ENCODE peak calls at places on chromosomes 1 and 21, in nine cellular contexts. One of them, this sample, is unnamed.
A peak's percentile ranks its signal among the peaks of the same experiment; 100 is the strongest.

GRCh38 chr1:64948905-64949833 is 17.2 kb downstream of the JAK1 start:
- DNase-seq in PC-3: peak; percentile 59
- DNase-seq in MM.1S: no peak
- DNase-seq in SK-N-SH: no peak
- DNase-seq in HCT116: peak; percentile 38
- DNase-seq in GM23338: peak; percentile 72
- DNase-seq in GM23248: peak; percentile 47
- DNase-seq in hepatocyte: peak; percentile 74
- DNase-seq in neural progenitor cell: no peak
- DNase-seq in this sample: no peak

GRCh38 chr1:47214554-47214953 is 17.5 kb downstream of the TAL1 start:
- DNase-seq in hepatocyte: no peak
- DNase-seq in HCT116: no peak
- DNase-seq in SK-N-SH: no peak
- DNase-seq in GM23338: no peak
- DNase-seq in neural progenitor cell: no peak
- DNase-seq in PC-3: no peak
- DNase-seq in MM.1S: no peak
- DNase-seq in GM23248: no peak
- DNase-seq in this sample: no peak

GRCh38 chr1:161723459-161724149 is 2.3 kb downstream of the FCRLB start:
- DNase-seq in neural progenitor cell: no peak
- DNase-seq in PC-3: peak; percentile 90
- DNase-seq in SK-N-SH: no peak
- DNase-seq in HCT116: no peak
- DNase-seq in GM23248: no peak
- DNase-seq in MM.1S: no peak
- DNase-seq in hepatocyte: peak; percentile 28
- DNase-seq in GM23338: no peak
- DNase-seq in this sample: no peak

GRCh38 chr1:185281245-185281644 is 35.8 kb downstream of the IVNS1ABP start:
- DNase-seq in PC-3: no peak
- DNase-seq in hepatocyte: peak; percentile 12
- DNase-seq in GM23248: no peak
- DNase-seq in neural progenitor cell: no peak
- DNase-seq in HCT116: no peak
- DNase-seq in GM23338: no peak
- DNase-seq in SK-N-SH: no peak
- DNase-seq in MM.1S: peak; percentile 24
- DNase-seq in this sample: no peak

GRCh38 chr1:18618546-18619466 is 11.8 kb upstream of the PAX7 start:
- DNase-seq in MM.1S: no peak
- DNase-seq in GM23338: no peak
- DNase-seq in SK-N-SH: no peak
- DNase-seq in neural progenitor cell: peak; percentile 59
- DNase-seq in GM23248: no peak
- DNase-seq in PC-3: peak; percentile 82
- DNase-seq in hepatocyte: no peak
- DNase-seq in HCT116: peak; percentile 38
- DNase-seq in this sample: no peak

GRCh38 chr1:106554294-106554693 is 502.2 kb upstream of the PRMT6 start:
- DNase-seq in GM23338: no peak
- DNase-seq in hepatocyte: no peak
- DNase-seq in HCT116: no peak
- DNase-seq in PC-3: peak; percentile 43
- DNase-seq in SK-N-SH: no peak
- DNase-seq in GM23248: peak; percentile 18
- DNase-seq in MM.1S: no peak
- DNase-seq in neural progenitor cell: no peak
- DNase-seq in this sample: no peak

GRCh38 chr1:17575786-17576584 is 36.5 kb downstream of the ARHGEF10L start:
- DNase-seq in GM23338: no peak
- DNase-seq in MM.1S: no peak
- DNase-seq in HCT116: no peak
- DNase-seq in GM23248: no peak
- DNase-seq in neural progenitor cell: no peak
- DNase-seq in PC-3: no peak
- DNase-seq in hepatocyte: peak; percentile 53
- DNase-seq in SK-N-SH: no peak
- DNase-seq in this sample: no peak

GRCh38 chr1:58904299-58905125 is 120.7 kb upstream of the JUN start:
- DNase-seq in GM23248: no peak
- DNase-seq in MM.1S: no peak
- DNase-seq in neural progenitor cell: no peak
- DNase-seq in GM23338: no peak
- DNase-seq in SK-N-SH: no peak
- DNase-seq in HCT116: no peak
- DNase-seq in PC-3: no peak
- DNase-seq in hepatocyte: no peak
- DNase-seq in this sample: no peak

GRCh38 chr21:39006653-39007417 is 176.4 kb downstream of the PSMG1 start:
- DNase-seq in MM.1S: no peak
- DNase-seq in hepatocyte: no peak
- DNase-seq in SK-N-SH: no peak
- DNase-seq in GM23338: no peak
- DNase-seq in neural progenitor cell: no peak
- DNase-seq in HCT116: no peak
- DNase-seq in GM23248: no peak
- DNase-seq in PC-3: no peak
- DNase-seq in this sample: peak; percentile 16

DNA sequence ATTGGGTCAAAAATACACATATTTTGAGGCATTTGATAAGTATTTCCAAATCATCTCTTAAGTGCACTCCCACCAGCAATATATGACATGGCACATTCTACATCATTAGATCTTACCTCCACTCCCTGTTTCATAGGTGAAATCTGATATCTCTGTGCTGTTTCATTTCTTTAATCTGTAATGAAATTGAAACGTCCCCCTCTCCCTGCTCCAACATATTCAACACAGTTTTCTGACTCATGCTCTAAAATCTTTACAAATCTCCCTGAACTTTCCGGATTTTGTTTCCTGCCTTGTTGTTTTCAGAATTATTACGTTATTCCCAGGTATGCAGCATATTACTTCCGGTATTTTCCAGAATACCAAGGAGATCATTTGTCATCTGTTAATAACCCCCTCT is 66.1 kb upstream of the AKT3 start:
- DNase-seq in GM23338: no peak
- DNase-seq in PC-3: peak; percentile 93
- DNase-seq in neural progenitor cell: no peak
- DNase-seq in hepatocyte: no peak
- DNase-seq in SK-N-SH: no peak
- DNase-seq in MM.1S: no peak
- DNase-seq in GM23248: peak; percentile 38
- DNase-seq in HCT116: no peak
- DNase-seq in this sample: no peak
- TF ChIP-seq EZH2phosphoT487 in GM23338: no peak
- TF ChIP-seq EZH2phosphoT487 in PC-3: no peak
- TF ChIP-seq EZH2phosphoT487 in neural progenitor cell: no peak
- TF ChIP-seq EZH2phosphoT487 in hepatocyte: no peak
- TF ChIP-seq EZH2phosphoT487 in SK-N-SH: no peak
- TF ChIP-seq EZH2phosphoT487 in MM.1S: no peak
- TF ChIP-seq EZH2phosphoT487 in GM23248: no peak
- TF ChIP-seq EZH2phosphoT487 in HCT116: no peak
- TF ChIP-seq EZH2phosphoT487 in this sample: no peak

GRCh38 chr1:8554956-8555534 is 237.1 kb downstream of the SLC45A1 start:
- DNase-seq in GM23248: peak; percentile 36
- DNase-seq in SK-N-SH: no peak
- DNase-seq in hepatocyte: no peak
- DNase-seq in neural progenitor cell: no peak
- DNase-seq in MM.1S: no peak
- DNase-seq in GM23338: no peak
- DNase-seq in HCT116: no peak
- DNase-seq in PC-3: peak; percentile 10
- DNase-seq in this sample: no peak
- H3K79me2 ChIP-seq in GM23248: peaks cover 10% of the 10 kb centered on the region
- H3K79me2 ChIP-seq in SK-N-SH: peaks cover 13% of the 10 kb centered on the region
- H3K79me2 ChIP-seq in hepatocyte: peaks cover 65% of the 10 kb centered on the region
- H3K79me2 ChIP-seq in neural progenitor cell: peaks cover 90% of the 10 kb centered on the region
- H3K79me2 ChIP-seq in MM.1S: peaks cover 11% of the 10 kb centered on the region
- H3K79me2 ChIP-seq in GM23338: peaks cover 91% of the 10 kb centered on the region
- H3K79me2 ChIP-seq in HCT116: no peaks in the 10 kb centered on the region
- H3K79me2 ChIP-seq in PC-3: peaks cover 5% of the 10 kb centered on the region
- H3K79me2 ChIP-seq in this sample: peaks cover 8% of the 10 kb centered on the region

DNA sequence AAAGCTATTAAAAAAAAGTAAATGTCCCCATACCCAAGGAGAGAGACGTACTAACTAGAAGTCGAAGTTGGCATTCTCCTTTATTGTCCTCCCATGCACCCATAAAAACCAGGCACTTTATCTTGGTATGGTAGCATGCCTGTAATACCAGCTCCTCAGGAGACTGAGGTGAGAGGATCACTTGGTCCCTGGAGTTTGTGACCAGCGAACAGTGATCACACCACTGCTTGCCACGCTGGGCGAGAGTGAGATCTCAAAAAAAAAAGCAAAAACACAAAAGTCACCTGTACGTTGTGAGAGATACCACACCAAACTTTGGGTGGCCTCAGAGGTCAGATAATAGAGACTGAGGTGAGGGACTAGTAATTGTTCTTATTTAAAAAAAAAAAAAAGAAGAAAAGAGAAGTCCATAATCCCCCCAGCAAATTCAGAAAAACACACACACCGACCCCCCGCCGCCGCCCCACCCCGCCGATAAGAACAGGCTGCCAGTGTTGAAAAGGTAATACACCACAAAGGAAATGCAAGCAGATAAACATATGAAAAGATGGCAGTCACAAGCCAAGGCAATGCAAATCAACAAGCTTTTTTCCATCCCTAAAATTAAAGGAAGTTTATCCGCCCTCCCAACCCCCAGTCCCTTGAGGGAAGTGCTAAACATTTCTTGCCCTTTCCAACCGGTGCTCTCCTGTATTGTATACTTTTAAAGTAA is 3.6 kb downstream of the L1TD1 start:
- DNase-seq in MM.1S: no peak
- DNase-seq in neural progenitor cell: peak; percentile 4
- DNase-seq in hepatocyte: no peak
- DNase-seq in HCT116: no peak
- DNase-seq in GM23338: peak; percentile 85
- DNase-seq in GM23248: no peak
- DNase-seq in PC-3: no peak
- DNase-seq in SK-N-SH: no peak
- DNase-seq in this sample: no peak
- H3K4me2 ChIP-seq in MM.1S: no peak overlapping the region
- H3K4me2 ChIP-seq in neural progenitor cell: peak overlapping the region; percentile 51
- H3K4me2 ChIP-seq in hepatocyte: no peak overlapping the region
- H3K4me2 ChIP-seq in HCT116: no peak overlapping the region
- H3K4me2 ChIP-seq in GM23338: peak overlapping the region; percentile 90
- H3K4me2 ChIP-seq in GM23248: no peak overlapping the region
- H3K4me2 ChIP-seq in PC-3: no peak overlapping the region
- H3K4me2 ChIP-seq in SK-N-SH: no peak overlapping the region
- H3K4me2 ChIP-seq in this sample: no peak overlapping the region

DNA sequence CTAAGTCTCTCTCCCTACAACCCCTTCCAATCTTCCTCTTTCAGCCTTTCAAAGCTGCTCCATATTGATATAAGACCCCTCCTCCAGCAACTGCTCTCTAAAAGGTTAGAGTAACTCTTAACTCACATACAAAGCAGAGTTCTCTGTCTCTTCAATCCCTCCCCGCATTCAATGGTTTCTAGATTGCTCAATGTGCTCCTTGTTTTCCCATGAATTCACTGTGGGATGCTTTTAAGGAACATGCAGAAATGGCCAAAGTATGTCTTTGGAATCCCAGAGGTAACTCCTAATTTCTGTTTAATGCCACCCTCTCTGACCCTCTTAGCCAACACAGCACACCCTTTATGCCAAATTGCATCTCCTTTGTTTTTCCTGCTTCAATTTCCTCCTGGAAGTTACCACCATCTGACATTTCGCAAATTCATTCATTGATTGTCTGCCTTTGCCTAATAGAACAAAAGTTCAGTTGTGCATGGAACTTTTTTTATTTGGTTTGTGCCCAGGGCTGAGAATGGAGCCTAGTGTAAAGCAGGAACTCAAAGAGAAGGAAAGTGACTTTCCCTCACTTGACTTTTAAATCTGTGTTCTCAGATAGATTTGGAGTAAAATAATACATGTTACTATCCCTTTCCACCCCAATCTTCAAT is 172.7 kb upstream of the C8B start:
- DNase-seq in neural progenitor cell: no peak
- DNase-seq in MM.1S: no peak
- DNase-seq in GM23338: no peak
- DNase-seq in GM23248: no peak
- DNase-seq in PC-3: no peak
- DNase-seq in SK-N-SH: no peak
- DNase-seq in hepatocyte: no peak
- DNase-seq in HCT116: no peak
- DNase-seq in this sample: no peak
- TF ChIP-seq EZH2phosphoT487 in neural progenitor cell: no peak
- TF ChIP-seq EZH2phosphoT487 in MM.1S: no peak
- TF ChIP-seq EZH2phosphoT487 in GM23338: no peak
- TF ChIP-seq EZH2phosphoT487 in GM23248: no peak
- TF ChIP-seq EZH2phosphoT487 in PC-3: no peak
- TF ChIP-seq EZH2phosphoT487 in SK-N-SH: no peak
- TF ChIP-seq EZH2phosphoT487 in hepatocyte: no peak
- TF ChIP-seq EZH2phosphoT487 in HCT116: no peak
- TF ChIP-seq EZH2phosphoT487 in this sample: no peak

GRCh38 chr1:55002686-55003085 is 4.0 kb downstream of the BSND start:
- DNase-seq in SK-N-SH: no peak
- DNase-seq in hepatocyte: no peak
- DNase-seq in HCT116: no peak
- DNase-seq in neural progenitor cell: no peak
- DNase-seq in PC-3: no peak
- DNase-seq in MM.1S: no peak
- DNase-seq in GM23338: no peak
- DNase-seq in GM23248: no peak
- DNase-seq in this sample: no peak

GRCh38 chr1:54998100-54998499 is 633 bp upstream of the BSND start:
- DNase-seq in SK-N-SH: no peak
- DNase-seq in MM.1S: no peak
- DNase-seq in HCT116: no peak
- DNase-seq in hepatocyte: no peak
- DNase-seq in PC-3: no peak
- DNase-seq in neural progenitor cell: no peak
- DNase-seq in GM23338: no peak
- DNase-seq in GM23248: no peak
- DNase-seq in this sample: no peak

GRCh38 chr1:55000110-55000815 is 1.5 kb downstream of the BSND start:
- DNase-seq in neural progenitor cell: no peak
- DNase-seq in hepatocyte: no peak
- DNase-seq in SK-N-SH: no peak
- DNase-seq in GM23338: no peak
- DNase-seq in MM.1S: no peak
- DNase-seq in HCT116: no peak
- DNase-seq in PC-3: no peak
- DNase-seq in GM23248: no peak
- DNase-seq in this sample: no peak

GRCh38 chr1:54998677-54999076 is at the start of gene BSND:
- DNase-seq in HCT116: no peak
- DNase-seq in GM23248: no peak
- DNase-seq in neural progenitor cell: no peak
- DNase-seq in MM.1S: no peak
- DNase-seq in PC-3: no peak
- DNase-seq in hepatocyte: no peak
- DNase-seq in GM23338: no peak
- DNase-seq in SK-N-SH: no peak
- DNase-seq in this sample: no peak

DNA sequence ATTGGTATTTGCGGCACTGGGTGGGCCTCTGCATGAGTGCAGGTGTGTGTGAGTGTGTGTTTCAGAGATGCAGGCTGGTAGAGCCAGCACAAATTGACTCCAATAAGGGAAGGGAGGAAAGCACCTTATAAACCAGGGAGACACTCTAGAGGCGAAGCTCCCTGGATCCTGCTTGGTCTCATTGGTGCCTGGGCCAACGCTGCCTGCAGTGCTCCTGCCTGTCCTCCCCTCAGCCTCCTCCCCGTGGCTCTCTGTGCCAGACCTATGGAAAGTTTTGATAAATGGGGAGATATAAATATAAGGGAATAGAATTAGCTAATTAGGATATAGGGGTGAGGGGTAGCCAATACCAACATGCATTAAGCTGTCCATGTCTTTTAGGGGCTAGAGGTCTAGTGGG is 2.6 kb downstream of the BSND start:
- DNase-seq in GM23248: no peak
- DNase-seq in MM.1S: no peak
- DNase-seq in hepatocyte: no peak
- DNase-seq in HCT116: no peak
- DNase-seq in PC-3: no peak
- DNase-seq in neural progenitor cell: no peak
- DNase-seq in GM23338: no peak
- DNase-seq in SK-N-SH: no peak
- DNase-seq in this sample: no peak
- H3K79me2 ChIP-seq in GM23248: no peaks in the 10 kb centered on the region
- H3K79me2 ChIP-seq in MM.1S: no peaks in the 10 kb centered on the region
- H3K79me2 ChIP-seq in hepatocyte: no peaks in the 10 kb centered on the region
- H3K79me2 ChIP-seq in HCT116: no peaks in the 10 kb centered on the region
- H3K79me2 ChIP-seq in PC-3: no peaks in the 10 kb centered on the region
- H3K79me2 ChIP-seq in neural progenitor cell: no peaks in the 10 kb centered on the region
- H3K79me2 ChIP-seq in GM23338: no peaks in the 10 kb centered on the region
- H3K79me2 ChIP-seq in SK-N-SH: no peaks in the 10 kb centered on the region
- H3K79me2 ChIP-seq in this sample: no peaks in the 10 kb centered on the region

This sample was measured in OCI-LY7.